ENCODE peak calls at places on chromosome 16, in six cellular contexts. V, Q, Y, H, X and C are unnamed samples.

GRCh38 chr16:68737730-68738590 is 868 bp downstream of the CDH1 start:
- DNase-seq in V (no peak), Q (peak), Y (no peak), H (no peak), X (no peak), C (peak)

GRCh38 chr16:27676807-27677206 is 126.9 kb downstream of the KATNIP start:
- DNase-seq in V (no peak), Q (no peak), Y (peak), H (no peak), X (no peak), C (peak)

GRCh38 chr16:64858076-64858475 is 263.8 kb downstream of the CDH11 start:
- DNase-seq in V (no peak), Q (no peak), Y (no peak), H (no peak), X (no peak), C (no peak)

GRCh38 chr16:47721016-47721673 is 260.0 kb downstream of the PHKB start:
- DNase-seq in V (no peak), Q (no peak), Y (peak), H (no peak), X (no peak), C (no peak)

GRCh38 chr16:23269248-23270091 is 32.6 kb upstream of the SCNN1B start:
- DNase-seq in V (no peak), Q (no peak), Y (peak), H (no peak), X (no peak), C (no peak)

GRCh38 chr16:9647981-9648701 is 534.1 kb downstream of the GRIN2A start:
- DNase-seq in V (no peak), Q (no peak), Y (peak), H (no peak), X (no peak), C (peak)

GRCh38 chr16:24539850-24540484 is 601 bp downstream of the RBBP6 start:
- DNase-seq in V (no peak), Q (peak), Y (no peak), H (peak), X (no peak), C (peak)

GRCh38 chr16:81532491-81533174 is 88.0 kb downstream of the CMIP start:
- DNase-seq in V (no peak), Q (no peak), Y (peak), H (no peak), X (no peak), C (peak)

GRCh38 chr16:68365167-68365817 is 54.5 kb downstream of the PRMT7 start:
- DNase-seq in V (no peak), Q (no peak), Y (peak), H (peak), X (no peak), C (no peak)

GRCh38 chr16:67163164-67163902 is 1.2 kb upstream of the HSF4 start:
- DNase-seq in V (no peak), Q (peak), Y (no peak), H (peak), X (peak), C (peak)

GRCh38 chr16:81610144-81610842 is 165.7 kb downstream of the CMIP start:
- DNase-seq in V (no peak), Q (peak), Y (peak), H (peak), X (no peak), C (peak)

GRCh38 chr16:27764869-27765675 is 215.1 kb downstream of the KATNIP start:
- DNase-seq in V (no peak), Q (no peak), Y (no peak), H (no peak), X (no peak), C (no peak)

GRCh38 chr16:72493681-72494415 is 321.9 kb upstream of the PMFBP1 start:
- DNase-seq in V (no peak), Q (no peak), Y (no peak), H (no peak), X (no peak), C (no peak)

GRCh38 chr16:27969574-27969973 is 93.9 kb downstream of the GSG1L start:
- DNase-seq in V (no peak), Q (no peak), Y (no peak), H (no peak), X (no peak), C (no peak)

GRCh38 chr16:84662471-84662870 is 14.2 kb downstream of the KLHL36 start:
- DNase-seq in V (no peak), Q (no peak), Y (no peak), H (no peak), X (no peak), C (no peak)

GRCh38 chr16:74896389-74897370 is 88.2 kb downstream of the WDR59 start:
- DNase-seq in V (no peak), Q (no peak), Y (peak), H (no peak), X (no peak), C (peak)

GRCh38 chr16:31107465-31107867 is 720 bp upstream of the BCKDK start:
- DNase-seq in V (no peak), Q (no peak), Y (no peak), H (no peak), X (no peak), C (no peak)

GRCh38 chr16:85396879-85397871 is 215.9 kb upstream of the GSE1 start:
- DNase-seq in V (no peak), Q (peak), Y (no peak), H (peak), X (no peak), C (peak)

GRCh38 chr16:81485225-81485624 is 40.6 kb downstream of the CMIP start:
- DNase-seq in V (no peak), Q (no peak), Y (peak), H (no peak), X (no peak), C (no peak)

GRCh38 chr16:84585886-84586285 is 32.0 kb downstream of the COTL1 start:
- DNase-seq in V (no peak), Q (no peak), Y (no peak), H (peak), X (no peak), C (peak)

GRCh38 chr16:69109486-69110270 is 4.2 kb downstream of the HAS3 start:
- DNase-seq in V (no peak), Q (no peak), Y (no peak), H (no peak), X (no peak), C (no peak)

GRCh38 chr16:75043175-75043937 is 44.5 kb downstream of the ZNRF1 start:
- DNase-seq in V (no peak), Q (no peak), Y (peak), H (no peak), X (no peak), C (no peak)

GRCh38 chr16:86663691-86664517 is 85.6 kb downstream of the FOXL1 start:
- DNase-seq in V (no peak), Q (no peak), Y (no peak), H (no peak), X (no peak), C (no peak)

GRCh38 chr16:85436636-85437160 is 176.4 kb upstream of the GSE1 start:
- DNase-seq in V (no peak), Q (no peak), Y (no peak), H (peak), X (no peak), C (no peak)

GRCh38 chr16:87457724-87458423 is 35.0 kb downstream of the ZCCHC14 start:
- DNase-seq in V (no peak), Q (no peak), Y (peak), H (no peak), X (no peak), C (peak)

GRCh38 chr16:28324887-28325279 is 32.6 kb downstream of the SBK1 start:
- DNase-seq in V (no peak), Q (no peak), Y (no peak), H (no peak), X (no peak), C (no peak)

GRCh38 chr16:66925322-66925840 is at the start of gene RRAD:
- DNase-seq in V (no peak), Q (no peak), Y (peak), H (peak), X (no peak), C (peak)

GRCh38 chr16:30903002-30903401 is 6.6 kb downstream of the CTF1 start:
- DNase-seq in V (no peak), Q (no peak), Y (no peak), H (no peak), X (no peak), C (no peak)

GRCh38 chr16:75319513-75320401 is 68.3 kb upstream of the BCAR1 start:
- DNase-seq in V (no peak), Q (no peak), Y (no peak), H (no peak), X (peak), C (peak)

GRCh38 chr16:11327277-11328171 is 17.7 kb upstream of the RMI2 start:
- DNase-seq in V (no peak), Q (no peak), Y (no peak), H (no peak), X (no peak), C (no peak)

GRCh38 chr16:1343428-1344242 is 8.0 kb downstream of the TSR3 start:
- DNase-seq in V (no peak), Q (no peak), Y (no peak), H (no peak), X (no peak), C (no peak)

GRCh38 chr16:1877804-1878203 is 5.8 kb upstream of the MEIOB start:
- DNase-seq in V (no peak), Q (no peak), Y (no peak), H (no peak), X (no peak), C (no peak)

GRCh38 chr16:30041841-30042240 is 10.8 kb upstream of the TLCD3B start:
- DNase-seq in V (no peak), Q (no peak), Y (no peak), H (no peak), X (peak), C (peak)

GRCh38 chr16:4597174-4597573 is 17.5 kb downstream of the UBALD1 start:
- DNase-seq in V (no peak), Q (no peak), Y (peak), H (no peak), X (no peak), C (peak)